ENCODE peak calls at places on chromosomes 7 and 10, in nine cellular contexts. Y is astrocyte; G is CD8-positive, alpha-beta T cell; N is osteoblast; D is fibroblast of mammary gland; F is psoas muscle; L is aorta; S is neural progenitor cell; C is thoracic aorta. X is an unnamed sample.

GRCh38 chr10:87829986-87830732 is 12.1 kb upstream of the ATAD1 start:
- DNase-seq in N (peak), C (no peak), D (no peak), Y (no peak), S (no peak), G (no peak), L (no peak), F (no peak), X (no peak)

GRCh38 chr10:59839576-59839975 is 66.8 kb downstream of the CCDC6 start:
- DNase-seq in D (peak), Y (peak), N (peak), S (no peak), C (no peak), G (no peak), L (no peak), F (no peak), X (peak)

GRCh38 chr10:7583626-7584025 is 83.1 kb downstream of the ITIH5 start:
- DNase-seq in Y (no peak), S (no peak), D (no peak), F (no peak), N (no peak), G (no peak), C (no peak), L (no peak), X (no peak)

GRCh38 chr10:99913831-99914235 is 95.9 kb downstream of the DNMBP start:
- DNase-seq in Y (peak), F (no peak), C (no peak), D (no peak), L (no peak), S (peak), N (no peak), G (no peak), X (no peak)

GRCh38 chr7:99621271-99621670 is 4.5 kb downstream of the ZSCAN25 start:
- DNase-seq in N (no peak), L (no peak), C (no peak), D (no peak), G (no peak), S (no peak), Y (no peak), F (no peak), X (no peak)

GRCh38 chr10:16141499-16141898 is 281.2 kb upstream of the MINDY3 start:
- DNase-seq in S (no peak), F (no peak), G (no peak), C (no peak), N (no peak), D (no peak), Y (no peak), L (no peak), X (no peak)

GRCh38 chr10:123275183-123275549 is 121.0 kb downstream of the BUB3 start:
- DNase-seq in D (no peak), S (no peak), G (no peak), C (no peak), L (no peak), F (no peak), N (no peak), Y (no peak), X (no peak)

GRCh38 chr10:61301560-61301959 is 151.6 kb downstream of the TMEM26 start:
- DNase-seq in L (no peak), G (no peak), D (no peak), N (no peak), C (no peak), Y (peak), S (no peak), F (no peak), X (no peak)

GRCh38 chr10:131852823-131853609 is 47.8 kb upstream of the PPP2R2D start:
- DNase-seq in N (no peak), Y (no peak), S (no peak), G (no peak), C (no peak), F (peak), L (peak), D (no peak), X (no peak)

GRCh38 chr7:40436761-40437160 is 302.0 kb downstream of the SUGCT start:
- DNase-seq in S (no peak), N (no peak), D (no peak), Y (peak), F (no peak), C (no peak), G (no peak), L (no peak), X (no peak)

GRCh38 chr7:132430466-132430862 is 145.8 kb downstream of the PLXNA4 start:
- DNase-seq in F (no peak), G (no peak), S (no peak), D (no peak), Y (peak), L (no peak), C (no peak), N (no peak), X (no peak)

GRCh38 chr10:26556756-26557640 is 118.9 kb downstream of the APBB1IP start:
- DNase-seq in L (no peak), Y (peak), D (peak), G (peak), N (peak), F (no peak), S (peak), C (no peak), X (no peak)

GRCh38 chr7:158442260-158442659 is 145.4 kb downstream of the PTPRN2 start:
- DNase-seq in N (no peak), F (no peak), Y (no peak), D (no peak), C (no peak), L (no peak), G (no peak), S (peak), X (no peak)

GRCh38 chr7:5497158-5498103 is 73.8 kb upstream of the TNRC18 start:
- DNase-seq in D (no peak), G (no peak), F (no peak), S (no peak), C (no peak), N (peak), L (no peak), Y (no peak), X (no peak)

GRCh38 chr10:45461034-45461433 is 87.0 kb downstream of the ALOX5 start:
- DNase-seq in F (no peak), C (no peak), D (no peak), L (no peak), Y (no peak), G (no peak), N (no peak), S (no peak), X (no peak)
- H3K4me3 ChIP-seq in F (no peak), C (no peak), D (no peak), L (no peak), Y (no peak), G (no peak), N (no peak), S (no peak), X (no peak)

GRCh38 chr7:76393116-76394031 is 16.1 kb downstream of the SSC4D start:
- DNase-seq in F (peak), C (peak), G (peak), S (peak), N (peak), L (peak), Y (peak), D (peak), X (peak)
- H3K4me3 ChIP-seq in F (peak), C (peak), G (peak), S (peak), N (peak), L (peak), Y (peak), D (peak), X (peak)

GRCh38 chr7:94912085-94912484 is 4.7 kb downstream of the PPP1R9A start:
- DNase-seq in C (no peak), S (peak), D (no peak), L (no peak), N (no peak), Y (no peak), G (no peak), F (no peak), X (no peak)
- H3K4me3 ChIP-seq in C (no peak), S (peak), D (no peak), L (no peak), N (no peak), Y (no peak), G (no peak), F (peak), X (no peak)

GRCh38 chr7:96076350-96076707 is 245.6 kb downstream of the SLC25A13 start:
- DNase-seq in G (no peak), S (no peak), C (no peak), F (no peak), Y (no peak), D (no peak), L (no peak), N (peak), X (no peak)
- H3K4me3 ChIP-seq in G (peak), S (peak), C (peak), F (peak), Y (peak), D (peak), L (peak), N (peak), X (peak)

DNA sequence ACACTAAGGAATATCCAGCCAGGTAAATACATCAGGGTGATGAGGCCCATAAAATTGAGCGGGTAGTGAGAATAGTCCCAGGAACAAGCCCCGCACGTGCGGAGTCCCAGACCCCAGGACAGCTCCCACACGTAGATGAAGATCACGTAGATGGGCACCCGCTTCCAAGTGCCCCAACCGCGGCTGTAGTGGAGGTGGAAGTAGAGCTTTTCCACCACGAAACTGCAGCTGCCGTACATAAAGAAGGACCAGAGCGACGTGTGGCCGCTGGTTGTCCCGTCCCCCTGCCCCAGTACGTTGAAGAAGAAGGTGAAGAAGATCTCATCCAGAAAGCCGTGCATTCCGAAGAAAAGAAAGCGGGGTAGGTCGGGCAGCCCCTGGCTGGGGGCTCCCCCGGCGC is 948 bp downstream of the TMEM229A start:
- DNase-seq in C (no peak), Y (no peak), G (no peak), N (peak), F (no peak), L (no peak), D (no peak), S (peak), X (no peak)
- H3K4me3 ChIP-seq in C (peak), Y (no peak), G (no peak), N (no peak), F (peak), L (peak), D (no peak), S (peak), X (no peak)

GRCh38 chr7:28102778-28103177 is 77.8 kb downstream of the JAZF1 start:
- DNase-seq in N (peak), C (no peak), F (peak), Y (peak), L (no peak), G (no peak), S (no peak), D (peak), X (peak)

GRCh38 chr7:28103984-28104628 is 76.5 kb downstream of the JAZF1 start:
- DNase-seq in L (no peak), D (no peak), S (no peak), F (no peak), C (no peak), Y (no peak), N (no peak), G (no peak), X (no peak)

GRCh38 chr7:28106316-28106957 is 74.2 kb downstream of the JAZF1 start:
- DNase-seq in C (no peak), S (no peak), Y (peak), N (no peak), D (peak), G (no peak), F (peak), L (no peak), X (no peak)

GRCh38 chr7:28104811-28105210 is 75.8 kb downstream of the JAZF1 start:
- DNase-seq in F (no peak), Y (no peak), L (no peak), G (no peak), C (no peak), D (no peak), S (no peak), N (no peak), X (no peak)

DNA sequence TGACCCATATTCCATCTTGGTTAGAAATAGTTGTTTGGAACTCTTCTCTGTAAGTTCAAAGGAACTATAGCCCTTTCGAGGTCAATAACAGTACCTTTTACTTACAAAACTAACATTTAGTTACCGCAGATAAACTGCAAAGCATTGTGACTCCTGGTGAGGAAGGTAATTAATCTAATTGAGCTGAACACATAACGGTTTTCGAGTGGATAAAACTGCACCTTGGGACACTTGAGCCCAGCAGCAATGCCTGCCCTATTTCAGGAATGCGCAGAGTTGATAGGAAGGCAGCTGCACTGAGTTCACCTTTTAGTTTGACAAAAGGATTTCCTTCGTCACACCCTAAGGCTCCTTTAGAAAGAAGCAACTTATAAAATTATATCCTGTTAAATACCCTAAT is 75.4 kb downstream of the JAZF1 start:
- DNase-seq in S (no peak), F (no peak), D (no peak), G (no peak), Y (no peak), C (no peak), N (no peak), L (no peak), X (no peak)
- H3K4me3 ChIP-seq in S (no peak), F (peak), D (no peak), G (no peak), Y (no peak), C (no peak), N (no peak), L (no peak), X (no peak)

DNA sequence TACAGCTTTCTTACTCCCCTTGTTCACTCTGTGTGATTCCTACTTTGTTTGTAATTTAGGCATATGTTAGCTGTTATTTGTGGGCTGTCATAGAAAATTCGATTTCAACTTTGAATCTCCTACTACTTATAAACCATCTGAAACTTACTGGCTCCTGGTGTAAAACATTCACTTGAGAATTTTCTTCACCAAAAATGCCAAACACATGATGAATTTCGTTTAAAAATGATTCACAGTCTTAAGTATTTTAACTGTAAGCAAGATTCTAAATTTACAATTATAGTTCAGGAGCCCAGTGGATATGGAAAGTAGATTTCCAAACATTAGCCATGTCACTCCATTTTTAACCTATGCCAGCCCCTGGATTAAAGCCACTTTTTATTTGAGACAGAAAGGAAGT is 3.1 kb downstream of the CPED1 start:
- DNase-seq in F (no peak), L (no peak), Y (peak), N (peak), G (no peak), S (no peak), D (peak), C (no peak), X (no peak)
- H3K4me3 ChIP-seq in F (peak), L (peak), Y (peak), N (peak), G (no peak), S (no peak), D (peak), C (peak), X (peak)

DNA sequence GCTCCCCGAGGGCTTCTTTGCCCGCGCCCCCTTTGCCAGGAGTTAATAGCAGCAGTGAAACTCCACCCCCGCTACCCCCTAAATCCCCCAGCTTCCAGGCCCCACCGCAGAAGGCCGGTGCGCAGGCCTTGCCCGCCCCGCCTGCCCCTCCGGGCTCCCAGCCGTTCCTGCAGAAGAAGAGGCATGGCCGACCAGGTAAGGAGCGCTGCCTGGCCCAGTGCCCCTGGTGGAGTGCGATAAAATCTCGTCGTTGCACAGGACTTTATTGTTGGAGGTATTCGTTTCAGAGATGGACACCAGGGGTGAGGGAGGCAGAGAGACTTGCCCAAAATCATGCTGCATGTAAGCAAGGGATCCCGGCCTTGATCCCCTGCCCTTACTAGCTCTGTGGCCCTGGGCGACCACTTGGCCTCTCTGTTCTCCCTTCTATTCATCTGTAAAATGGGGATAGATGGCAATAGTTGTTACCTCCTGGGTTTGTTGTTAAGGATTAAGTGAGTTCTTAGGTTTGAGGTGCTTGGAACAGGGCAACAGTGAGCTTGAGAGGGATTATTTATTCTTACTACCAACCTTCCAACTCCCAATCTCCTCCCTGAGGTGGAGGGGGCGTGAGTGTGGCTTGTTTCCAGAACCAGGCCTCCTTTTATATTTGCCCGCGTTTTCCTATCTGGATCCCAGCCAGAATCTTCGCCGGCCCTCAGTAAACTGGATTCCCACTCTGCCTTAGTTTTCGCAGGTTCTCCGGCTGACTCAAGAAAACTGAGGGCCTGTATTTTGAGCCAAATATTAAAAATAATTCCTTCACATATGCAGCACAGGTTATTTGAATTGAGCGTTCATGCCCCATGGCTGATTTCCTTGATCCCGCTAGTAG is 78.3 kb downstream of the WIPF3 start:
- DNase-seq in C (no peak), G (no peak), D (no peak), Y (no peak), S (no peak), F (no peak), N (no peak), L (no peak), X (no peak)
- H3K4me3 ChIP-seq in C (peak), G (no peak), D (no peak), Y (no peak), S (peak), F (no peak), N (no peak), L (peak), X (no peak)

X was measured in MG63.